ENCODE peak calls at places on chromosomes 12 and 14, in nine cellular contexts. I is mammary epithelial cell, G is stomach, Z is OCI-LY7, A is neural progenitor cell, T is epithelial cell of esophagus, C is sigmoid colon, R is AG04450, O is AG04449. J is an unnamed sample.

GRCh38 chr14:90579816-90580215 is 183.0 kb downstream of the CALM1 start:
- DNase-seq in I (no peak), G (no peak), Z (no peak), A (no peak), T (no peak), C (no peak), R (no peak), O (no peak), J (no peak)

GRCh38 chr12:46266382-46266791 is 2.5 kb downstream of the SLC38A1 start:
- DNase-seq in I (peak), G (no peak), Z (peak), A (peak), T (peak), C (no peak), R (no peak), O (no peak), J (peak)

GRCh38 chr12:101455685-101456084 is 19.5 kb upstream of the SPIC start:
- DNase-seq in I (no peak), G (no peak), Z (no peak), A (no peak), T (no peak), C (no peak), R (no peak), O (no peak), J (no peak)

GRCh38 chr14:75252254-75252837 is 26.3 kb upstream of the FOS start:
- DNase-seq in I (peak), G (peak), Z (no peak), A (no peak), T (peak), C (no peak), R (no peak), O (no peak), J (no peak)

GRCh38 chr12:105580841-105581352 is 250.4 kb downstream of the C12orf75 start:
- DNase-seq in I (no peak), G (no peak), Z (no peak), A (no peak), T (peak), C (no peak), R (no peak), O (no peak), J (no peak)

GRCh38 chr12:120468271-120468845 is 1.2 kb downstream of the SRSF9 start:
- DNase-seq in I (peak), G (peak), Z (peak), A (peak), T (peak), C (peak), R (no peak), O (no peak), J (peak)

GRCh38 chr12:51972849-51973273 is 21.4 kb downstream of the ACVR1B start:
- DNase-seq in I (peak), G (peak), Z (no peak), A (no peak), T (peak), C (peak), R (no peak), O (no peak), J (peak)

GRCh38 chr14:95562892-95563685 is 28.2 kb downstream of the GLRX5 start:
- DNase-seq in I (no peak), G (peak), Z (no peak), A (no peak), T (peak), C (no peak), R (no peak), O (no peak), J (peak)

GRCh38 chr12:31599053-31599452 is 8.1 kb upstream of the DENND5B start:
- DNase-seq in I (no peak), G (no peak), Z (peak), A (no peak), T (no peak), C (no peak), R (no peak), O (no peak), J (no peak)

GRCh38 chr12:14167005-14167628 is 185.7 kb upstream of the GRIN2B start:
- DNase-seq in I (peak), G (peak), Z (peak), A (peak), T (peak), C (no peak), R (peak), O (no peak), J (peak)

GRCh38 chr12:87848248-87848868 is 180.8 kb downstream of the C12orf50 start:
- DNase-seq in I (peak), G (no peak), Z (peak), A (peak), T (peak), C (no peak), R (peak), O (peak), J (peak)

GRCh38 chr12:7143564-7143963 is 13.4 kb downstream of the CLSTN3 start:
- DNase-seq in I (no peak), G (no peak), Z (no peak), A (no peak), T (no peak), C (no peak), R (no peak), O (no peak), J (no peak)

GRCh38 chr12:116458492-116458891 is 100.7 kb upstream of the MAP1LC3B2 start:
- DNase-seq in I (no peak), G (no peak), Z (no peak), A (no peak), T (no peak), C (no peak), R (no peak), O (no peak), J (no peak)

GRCh38 chr12:113955109-113955970 is 10.8 kb downstream of the RBM19 start:
- DNase-seq in I (peak), G (peak), Z (peak), A (peak), T (peak), C (no peak), R (no peak), O (no peak), J (peak)

GRCh38 chr12:53053223-53054111 is 3.6 kb downstream of the TNS2 start:
- DNase-seq in I (peak), G (peak), Z (peak), A (peak), T (peak), C (peak), R (no peak), O (no peak), J (no peak)

GRCh38 chr12:8996682-8997405 is 7.5 kb downstream of the KLRG1 start:
- DNase-seq in I (peak), G (no peak), Z (no peak), A (no peak), T (peak), C (no peak), R (no peak), O (no peak), J (peak)

GRCh38 chr14:43418314-43418713 is 1088.8 kb downstream of the FSCB start:
- DNase-seq in I (no peak), G (no peak), Z (no peak), A (no peak), T (no peak), C (no peak), R (no peak), O (no peak), J (no peak)

GRCh38 chr14:34081576-34082136 is 130.8 kb upstream of the EGLN3 start:
- DNase-seq in I (peak), G (peak), Z (no peak), A (no peak), T (peak), C (no peak), R (no peak), O (no peak), J (peak)

GRCh38 chr12:131065279-131065678 is 111.6 kb downstream of the ADGRD1 start:
- DNase-seq in I (no peak), G (no peak), Z (no peak), A (no peak), T (no peak), C (peak), R (no peak), O (no peak), J (no peak)

GRCh38 chr12:103929051-103929908 is 930 bp upstream of the HSP90B1 start:
- DNase-seq in I (no peak), G (peak), Z (peak), A (peak), T (peak), C (peak), R (peak), O (peak), J (peak)

GRCh38 chr14:106094654-106095189 is 568.3 kb downstream of the TMEM121 start:
- DNase-seq in I (no peak), G (peak), Z (no peak), A (peak), T (no peak), C (no peak), R (no peak), O (no peak), J (no peak)

GRCh38 chr12:98572010-98572409 is 21.5 kb upstream of the SLC25A3 start:
- DNase-seq in I (no peak), G (no peak), Z (peak), A (peak), T (peak), C (no peak), R (no peak), O (no peak), J (no peak)

GRCh38 chr14:52834440-52834842 is 43.0 kb upstream of the GNPNAT1 start:
- DNase-seq in I (peak), G (no peak), Z (no peak), A (no peak), T (peak), C (no peak), R (peak), O (peak), J (peak)

GRCh38 chr14:90844321-90844720 is 28.1 kb upstream of the TTC7B start:
- DNase-seq in I (no peak), G (no peak), Z (no peak), A (no peak), T (no peak), C (no peak), R (no peak), O (no peak), J (no peak)

GRCh38 chr12:69130064-69130463 is 109.3 kb upstream of the CPSF6 start:
- DNase-seq in I (no peak), G (no peak), Z (no peak), A (no peak), T (no peak), C (no peak), R (no peak), O (no peak), J (no peak)

DNA sequence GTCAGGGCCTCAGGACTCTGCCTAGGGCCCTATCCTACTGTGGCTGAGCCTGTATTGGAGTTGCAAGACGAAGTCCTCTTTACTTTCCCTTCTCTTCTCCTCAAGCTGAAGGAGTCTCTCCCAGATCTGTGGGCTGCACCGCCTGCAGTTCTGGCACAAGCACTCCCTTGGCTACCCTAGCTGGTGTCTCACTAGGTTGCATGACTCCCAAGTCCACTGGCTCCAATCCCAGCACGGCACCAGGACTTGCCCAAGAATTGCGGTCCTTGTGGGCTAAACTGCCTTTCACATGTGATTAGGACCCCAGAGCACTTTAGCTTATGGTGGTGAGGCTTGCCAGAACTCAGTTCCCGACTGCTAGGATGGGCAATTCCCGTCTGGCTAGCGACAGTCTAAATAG is 193.6 kb upstream of the PDE3A start:
- DNase-seq in I (no peak), G (no peak), Z (no peak), A (no peak), T (no peak), C (no peak), R (no peak), O (no peak), J (no peak)
- H3K4me3 ChIP-seq in I (no peak), G (no peak), Z (no peak), A (no peak), T (no peak), C (no peak), R (no peak), O (no peak), J (no peak)

DNA sequence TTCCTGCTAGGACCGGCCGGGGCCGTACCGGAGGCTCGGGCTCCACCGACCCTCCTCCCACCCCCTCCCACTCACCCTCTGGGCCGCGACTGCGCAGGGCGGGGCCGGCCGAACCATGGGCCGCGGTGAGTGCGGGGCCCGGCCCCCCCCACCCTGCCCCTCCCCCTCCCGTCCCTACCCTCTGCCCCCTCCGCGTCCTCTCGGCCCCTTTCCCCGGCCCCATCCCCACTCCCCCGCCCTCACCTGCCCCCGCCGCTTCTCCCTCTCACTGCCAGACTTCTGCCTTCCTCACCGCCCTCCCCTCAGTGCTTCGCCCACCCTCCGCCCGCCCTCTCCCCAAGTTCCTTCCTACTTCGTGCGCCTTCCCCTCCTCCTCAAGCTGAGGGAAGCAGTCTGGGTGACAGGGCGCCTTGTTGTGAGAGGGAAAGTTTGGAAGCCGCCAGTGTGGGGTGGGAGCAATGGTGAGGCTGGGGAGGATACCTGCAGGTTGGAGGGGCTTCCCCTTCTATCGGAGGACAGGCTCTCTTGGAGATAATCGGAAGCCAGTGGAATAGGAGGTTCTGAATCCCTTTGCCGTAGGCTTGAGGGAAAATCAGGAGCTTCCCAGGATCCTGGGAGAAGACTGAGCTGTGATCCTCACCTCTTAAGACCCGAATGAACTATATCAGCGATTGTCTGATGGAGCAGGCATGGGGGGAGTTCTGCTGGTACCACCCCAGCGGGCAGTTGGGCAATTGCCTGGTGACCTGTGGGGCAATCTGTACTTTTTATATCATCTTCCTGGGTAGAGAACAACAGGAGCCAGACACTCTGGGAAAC is 472 bp downstream of the MBD6 start:
- DNase-seq in I (peak), G (peak), Z (peak), A (no peak), T (peak), C (peak), R (no peak), O (no peak), J (peak)
- TF ChIP-seq CTCF in I (no peak), G (no peak), Z (no peak), A (no peak), T (no peak), C (no peak), R (no peak), O (no peak), J (no peak)

GRCh38 chr14:104138098-104138890 is at the start of gene KIF26A:
- DNase-seq in I (no peak), G (no peak), Z (no peak), A (peak), T (peak), C (peak), R (no peak), O (no peak), J (no peak)
- H3K4me3 ChIP-seq in I (no peak), G (peak), Z (no peak), A (peak), T (peak), C (peak), R (no peak), O (peak), J (peak)

GRCh38 chr12:100229036-100229635 is 28.5 kb downstream of the ACTR6 start:
- DNase-seq in I (peak), G (no peak), Z (peak), A (no peak), T (peak), C (no peak), R (no peak), O (no peak), J (peak)
- TF ChIP-seq CTCF in I (peak), G (no peak), Z (peak), A (no peak), T (peak), C (no peak), R (no peak), O (peak), J (no peak)

GRCh38 chr12:132284071-132284492 is 45.3 kb downstream of the GALNT9 start:
- DNase-seq in I (no peak), G (no peak), Z (peak), A (no peak), T (no peak), C (no peak), R (no peak), O (no peak), J (peak)
- H3K4me3 ChIP-seq in I (no peak), G (no peak), Z (no peak), A (no peak), T (no peak), C (no peak), R (no peak), O (no peak), J (no peak)

GRCh38 chr12:67068204-67068731 is 200.9 kb upstream of the CAND1 start:
- DNase-seq in I (peak), G (no peak), Z (peak), A (peak), T (peak), C (no peak), R (no peak), O (no peak), J (no peak)

GRCh38 chr12:67069451-67070306 is 199.5 kb upstream of the CAND1 start:
- DNase-seq in I (peak), G (peak), Z (peak), A (peak), T (peak), C (no peak), R (no peak), O (no peak), J (no peak)

GRCh38 chr12:67070307-67070600 is 198.9 kb upstream of the CAND1 start:
- DNase-seq in I (peak), G (no peak), Z (no peak), A (no peak), T (no peak), C (no peak), R (no peak), O (no peak), J (no peak)

GRCh38 chr12:67067453-67068203 is 201.5 kb upstream of the CAND1 start:
- DNase-seq in I (peak), G (no peak), Z (no peak), A (peak), T (peak), C (no peak), R (no peak), O (no peak), J (no peak)

DNA sequence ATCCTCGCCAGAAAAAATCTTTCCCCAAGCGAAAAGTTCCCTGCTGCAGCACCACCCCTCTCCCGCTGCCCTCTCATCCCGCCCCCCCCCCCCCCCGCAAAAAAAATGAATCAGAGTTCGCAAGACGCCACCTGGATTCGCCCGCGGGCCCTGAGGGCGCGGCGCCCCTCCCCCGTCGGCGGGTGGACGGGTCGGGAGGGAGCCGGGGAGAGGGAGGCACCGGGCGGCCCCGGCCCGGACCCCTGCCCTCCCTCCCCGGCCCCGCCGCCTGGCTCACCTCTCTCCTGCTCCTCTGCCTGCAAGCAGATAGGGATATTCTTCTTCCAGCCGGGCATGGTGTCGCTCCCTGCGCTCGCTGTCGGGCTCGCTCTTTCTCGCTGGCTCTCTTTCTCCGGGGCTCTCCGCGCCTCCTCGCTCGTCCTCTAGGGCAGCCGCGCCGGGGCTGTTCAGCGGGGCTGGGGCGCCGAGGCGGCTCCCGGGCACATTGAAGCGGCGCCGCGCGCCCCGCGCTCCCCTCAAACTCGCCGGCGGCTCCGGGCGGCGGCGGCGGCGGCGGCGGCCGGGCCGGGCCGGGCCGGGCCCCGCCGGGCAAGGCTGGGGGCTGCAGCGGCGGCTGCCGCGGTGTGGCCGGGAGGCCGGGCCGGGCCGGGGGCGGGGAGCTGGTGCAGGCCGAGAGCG is 200.2 kb upstream of the CAND1 start:
- DNase-seq in I (peak), G (peak), Z (peak), A (peak), T (peak), C (peak), R (peak), O (no peak), J (peak)
- TF ChIP-seq CTCF in I (no peak), G (no peak), Z (no peak), A (no peak), T (no peak), C (no peak), R (peak), O (no peak), J (no peak)

GRCh38 chr12:122888232-122888752 is 7.6 kb downstream of the VPS37B start:
- DNase-seq in I (peak), G (peak), Z (peak), A (peak), T (peak), C (no peak), R (no peak), O (no peak), J (peak)
- H3K4me3 ChIP-seq in I (peak), G (peak), Z (peak), A (no peak), T (peak), C (no peak), R (no peak), O (peak), J (peak)

GRCh38 chr12:108599948-108600701 is 2.2 kb upstream of the TMEM119 start:
- DNase-seq in I (no peak), G (no peak), Z (no peak), A (no peak), T (no peak), C (no peak), R (no peak), O (no peak), J (no peak)
- TF ChIP-seq CTCF in I (no peak), G (no peak), Z (peak), A (no peak), T (no peak), C (no peak), R (no peak), O (no peak), J (no peak)